ENCODE peak calls at places on chromosomes 11 and 22, in seven cellular contexts. B is stimulated activated CD8-positive, alpha-beta memory T cell treated with anti-CD3 and anti-CD28 coated beads, Interleukin-7, amount 100 ng/mL, for 24 hours; T is glutamatergic neuron; V is dermis microvascular lymphatic vessel endothelial cell; N is ELF-1; Z is Daoy; A is NCI-H2227 treated with DMSO at 0.1 percent for 48 hours. G is an unnamed sample.
A peak's percentile ranks its signal among the peaks of the same experiment; 100 is the strongest.

GRCh38 chr11:95566151-95566670 is 223.4 kb downstream of the FAM76B start:
- DNase-seq in B (no peak), T (no peak), V (no peak), N (no peak), Z (no peak), A (no peak), G (no peak)

GRCh38 chr22:47080100-47080499 is 317.6 kb downstream of the TBC1D22A start:
- DNase-seq in B (no peak), T (no peak), V (no peak), N (no peak), Z (no peak), A (no peak), G (no peak)

GRCh38 chr11:13045734-13046133 is 36.6 kb downstream of the RASSF10 start:
- DNase-seq in B (no peak), T (no peak), V (no peak), N (no peak), Z (no peak), A (no peak), G (no peak)

GRCh38 chr22:47369020-47369419 is 606.6 kb downstream of the TBC1D22A start:
- DNase-seq in B (no peak), T (no peak), V (no peak), N (no peak), Z (no peak), A (no peak), G (no peak)

GRCh38 chr11:10762185-10762584 is 11.1 kb downstream of the CTR9 start:
- DNase-seq in B (no peak), T (no peak), V (no peak), N (no peak), Z (no peak), A (no peak), G (no peak)

GRCh38 chr11:93476796-93477195 is 66.4 kb downstream of the SMCO4 start:
- DNase-seq in B (no peak), T (no peak), V (no peak), N (no peak), Z (no peak), A (no peak), G (no peak)

GRCh38 chr11:9046376-9046775 is 42.6 kb upstream of the NRIP3 start:
- DNase-seq in B (no peak), T (no peak), V (no peak), N (no peak), Z (no peak), A (no peak), G (no peak)

GRCh38 chr11:102733232-102733875 is 8.6 kb upstream of the MMP8 start:
- DNase-seq in B (peak; percentile 5), T (peak; percentile 77), V (peak; percentile 57), N (peak; percentile 78), Z (peak; percentile 73), A (peak; percentile 4), G (peak; percentile 42)

GRCh38 chr11:116927163-116927772 is 89.8 kb upstream of the APOA1 start:
- DNase-seq in B (no peak), T (peak; percentile 22), V (no peak), N (no peak), Z (no peak), A (no peak), G (peak; percentile 42)

GRCh38 chr11:117172678-117173421 is 5.7 kb upstream of the SIDT2 start:
- DNase-seq in B (no peak), T (no peak), V (peak; percentile 65), N (peak; percentile 87), Z (no peak), A (no peak), G (peak; percentile 83)

GRCh38 chr22:28769394-28770085 is 3.0 kb upstream of the CCDC117 start:
- DNase-seq in B (no peak), T (no peak), V (no peak), N (no peak), Z (no peak), A (no peak), G (no peak)

GRCh38 chr22:38652858-38653257 is 3.3 kb downstream of the FAM227A start:
- DNase-seq in B (no peak), T (no peak), V (no peak), N (no peak), Z (no peak), A (no peak), G (no peak)

GRCh38 chr22:23844739-23845202 is 6.0 kb upstream of the DERL3 start:
- DNase-seq in B (no peak), T (no peak), V (no peak), N (no peak), Z (no peak), A (no peak), G (no peak)

GRCh38 chr11:129490004-129490403 is 114.4 kb downstream of the BARX2 start:
- DNase-seq in B (no peak), T (no peak), V (no peak), N (no peak), Z (no peak), A (no peak), G (no peak)

GRCh38 chr11:21921151-21921550 is 271.7 kb upstream of the ANO5 start:
- DNase-seq in B (no peak), T (no peak), V (no peak), N (no peak), Z (no peak), A (no peak), G (no peak)

GRCh38 chr22:50206599-50206998 is 5.8 kb downstream of the SELENOO start:
- DNase-seq in B (no peak), T (no peak), V (no peak), N (peak; percentile 82), Z (no peak), A (no peak), G (peak; percentile 83)

GRCh38 chr11:113663567-113663966 is 42.5 kb downstream of the TMPRSS5 start:
- DNase-seq in B (no peak), T (no peak), V (no peak), N (no peak), Z (peak; percentile 62), A (no peak), G (no peak)

GRCh38 chr11:118684187-118684586 is 4.7 kb upstream of the TREH start:
- DNase-seq in B (no peak), T (no peak), V (no peak), N (no peak), Z (no peak), A (no peak), G (no peak)

GRCh38 chr11:95076416-95076815 is 9.7 kb downstream of the SRSF8 start:
- DNase-seq in B (no peak), T (no peak), V (no peak), N (no peak), Z (no peak), A (no peak), G (peak; percentile 51)

GRCh38 chr11:88206746-88207145 is 31.5 kb upstream of the RAB38 start:
- DNase-seq in B (no peak), T (no peak), V (no peak), N (no peak), Z (no peak), A (no peak), G (no peak)

GRCh38 chr11:39570526-39570925 is 1888.9 kb downstream of the LRRC4C start:
- DNase-seq in B (no peak), T (no peak), V (no peak), N (no peak), Z (no peak), A (no peak), G (no peak)

GRCh38 chr11:64396079-64396591 is 37.2 kb downstream of the RPS6KA4 start:
- DNase-seq in B (no peak), T (peak; percentile 36), V (no peak), N (peak; percentile 75), Z (no peak), A (peak; percentile 42), G (peak; percentile 84)

GRCh38 chr11:67120881-67121710 is 2.0 kb downstream of the KDM2A start:
- DNase-seq in B (no peak), T (no peak), V (no peak), N (peak; percentile 18), Z (peak; percentile 31), A (no peak), G (peak; percentile 58)

GRCh38 chr11:103491777-103492176 is 382.6 kb downstream of the DYNC2H1 start:
- DNase-seq in B (no peak), T (no peak), V (no peak), N (peak; percentile 82), Z (no peak), A (no peak), G (no peak)

GRCh38 chr22:30871391-30872281 is 96.9 kb downstream of the MORC2 start:
- DNase-seq in B (no peak), T (peak; percentile 7), V (no peak), N (no peak), Z (no peak), A (no peak), G (no peak)

GRCh38 chr11:18669629-18670162 is 28.9 kb upstream of the TMEM86A start:
- DNase-seq in B (no peak), T (no peak), V (no peak), N (no peak), Z (no peak), A (no peak), G (peak; percentile 48)

GRCh38 chr11:118304227-118304808 is at the start of gene CD3E:
- DNase-seq in B (no peak), T (no peak), V (no peak), N (no peak), Z (no peak), A (no peak), G (no peak)

GRCh38 chr11:84140386-84141169 is 854.4 kb upstream of the CCDC90B start:
- DNase-seq in B (no peak), T (no peak), V (no peak), N (no peak), Z (no peak), A (no peak), G (peak; percentile 19)

GRCh38 chr22:19062139-19062789 is 59.9 kb downstream of the DGCR2 start:
- DNase-seq in B (no peak), T (no peak), V (no peak), N (no peak), Z (no peak), A (no peak), G (no peak)

GRCh38 chr11:43952401-43953342 is 10.2 kb downstream of the C11orf96 start:
- DNase-seq in B (no peak), T (no peak), V (no peak), N (no peak), Z (no peak), A (no peak), G (no peak)

GRCh38 chr22:24105018-24105360 is 76.3 kb upstream of the SUSD2 start:
- DNase-seq in B (no peak), T (no peak), V (no peak), N (no peak), Z (no peak), A (no peak), G (no peak)

G was measured in left kidney.